ENCODE peak calls at places on chromosomes 16 and 17, in six cellular contexts. A is OCI-LY7, E is pancreas, Q is adrenal gland, T is HCT116, O is prostate gland. S is an unnamed sample.

GRCh38 chr17:13030459-13031305 is 12.9 kb upstream of the ELAC2 start:
- DNase-seq in A (peak; percentile 62), E (no peak), Q (no peak), T (no peak), O (no peak), S (no peak)

GRCh38 chr17:68780561-68780960 is 174.6 kb downstream of the ABCA8 start:
- DNase-seq in A (no peak), E (no peak), Q (no peak), T (no peak), O (no peak), S (no peak)

GRCh38 chr16:58225965-58226602 is 28.2 kb upstream of the CSNK2A2 start:
- DNase-seq in A (no peak), E (no peak), Q (no peak), T (no peak), O (no peak), S (no peak)

GRCh38 chr16:87043273-87044030 is 273.7 kb downstream of the C16orf95 start:
- DNase-seq in A (no peak), E (peak; percentile 31), Q (peak; percentile 21), T (no peak), O (no peak), S (no peak)

GRCh38 chr16:88317619-88317977 is 65.2 kb upstream of the ZNF469 start:
- DNase-seq in A (no peak), E (no peak), Q (no peak), T (no peak), O (no peak), S (no peak)

GRCh38 chr16:3835089-3835602 is 45.4 kb downstream of the CREBBP start:
- DNase-seq in A (no peak), E (no peak), Q (no peak), T (no peak), O (no peak), S (no peak)

GRCh38 chr17:42246515-42246914 is 29.7 kb downstream of the STAT5B start:
- DNase-seq in A (no peak), E (peak; percentile 42), Q (peak; percentile 69), T (no peak), O (no peak), S (no peak)

GRCh38 chr17:27811961-27812360 is 11.6 kb upstream of the NOS2 start:
- DNase-seq in A (no peak), E (no peak), Q (no peak), T (no peak), O (peak; percentile 20), S (no peak)

GRCh38 chr16:7026639-7027038 is 306.0 kb upstream of the RBFOX1 start:
- DNase-seq in A (no peak), E (no peak), Q (no peak), T (no peak), O (no peak), S (no peak)

GRCh38 chr17:69418535-69418934 is 4.0 kb downstream of the MAP2K6 start:
- DNase-seq in A (no peak), E (no peak), Q (no peak), T (no peak), O (no peak), S (no peak)

GRCh38 chr16:79185681-79186080 is 414.9 kb downstream of the MAF start:
- DNase-seq in A (no peak), E (no peak), Q (no peak), T (no peak), O (no peak), S (no peak)

DNA sequence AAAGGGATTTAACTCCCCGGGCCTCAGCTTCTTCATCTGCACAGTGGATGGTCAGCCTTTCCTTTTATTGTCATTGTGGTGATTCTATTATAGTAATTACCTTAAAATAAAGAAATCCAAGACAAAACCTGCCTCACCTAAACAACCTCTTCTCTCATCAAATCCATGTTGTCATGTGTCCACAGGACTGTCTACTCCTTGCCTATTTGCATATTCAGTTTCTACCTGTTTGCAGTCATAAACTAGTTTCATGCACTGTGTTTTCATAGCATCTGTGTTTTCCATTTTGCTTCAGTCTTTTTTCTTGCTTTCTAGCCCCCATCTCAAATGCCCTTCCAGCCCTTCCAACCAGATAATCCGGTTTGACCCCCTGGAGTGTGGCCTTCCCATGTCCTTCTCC is 44.3 kb upstream of the CPNE2 start:
- DNase-seq in A (no peak), E (no peak), Q (no peak), T (no peak), O (no peak), S (no peak)
- H3K36me3 ChIP-seq in A (peaks cover 97% of the 10 kb centered on the region), E (no peaks in the 10 kb centered on the region), Q (peaks cover 5% of the 10 kb centered on the region), T (no peaks in the 10 kb centered on the region), O (no peaks in the 10 kb centered on the region), S (no peaks in the 10 kb centered on the region)

DNA sequence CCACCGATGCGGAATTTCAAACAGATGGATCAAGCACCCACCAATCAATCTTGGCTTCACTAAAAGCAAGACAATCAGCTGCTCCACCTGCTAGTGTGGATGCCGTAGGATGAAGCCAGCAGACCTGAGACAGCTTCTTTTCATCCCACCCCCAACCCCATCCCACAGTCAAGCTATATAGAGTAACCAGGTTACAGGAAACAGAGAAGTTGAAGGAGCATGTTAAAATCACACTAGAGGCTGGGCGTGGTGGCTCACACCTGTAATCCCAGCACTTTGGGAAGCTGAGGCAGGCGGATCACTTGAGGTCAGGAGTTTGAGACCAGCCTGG is 37.7 kb downstream of the CMTM4 start:
- DNase-seq in A (no peak), E (no peak), Q (no peak), T (no peak), O (no peak), S (no peak)
- TF ChIP-seq CTCF in A (no peak), E (no peak), Q (no peak), T (no peak), O (no peak), S (no peak)

GRCh38 chr17:45311406-45311761 is 5.4 kb downstream of the MAP3K14 start:
- DNase-seq in A (no peak), E (no peak), Q (no peak), T (no peak), O (no peak), S (peak; percentile 57)
- H3K4me3 ChIP-seq in A (peak overlapping the region; percentile 84), E (peak overlapping the region; percentile 32), Q (no peak overlapping the region), T (no peak overlapping the region), O (no peak overlapping the region), S (peak overlapping the region; percentile 40)

GRCh38 chr17:35254107-35254802 is 11.4 kb downstream of the SLFN5 start:
- DNase-seq in A (no peak), E (peak; percentile 80), Q (peak; percentile 91), T (peak; percentile 42), O (peak; percentile 89), S (peak; percentile 82)
- H3K36me3 ChIP-seq in A (no peaks in the 10 kb centered on the region), E (no peaks in the 10 kb centered on the region), Q (peaks cover 2% of the 10 kb centered on the region), T (no peaks in the 10 kb centered on the region), O (no peaks in the 10 kb centered on the region), S (no peaks in the 10 kb centered on the region)

GRCh38 chr16:23561586-23561985 is 4.1 kb downstream of the UBFD1 start:
- DNase-seq in A (no peak), E (no peak), Q (no peak), T (no peak), O (no peak), S (no peak)
- TF ChIP-seq CTCF in A (peak; percentile 56), E (no peak), Q (no peak), T (no peak), O (no peak), S (no peak)

DNA sequence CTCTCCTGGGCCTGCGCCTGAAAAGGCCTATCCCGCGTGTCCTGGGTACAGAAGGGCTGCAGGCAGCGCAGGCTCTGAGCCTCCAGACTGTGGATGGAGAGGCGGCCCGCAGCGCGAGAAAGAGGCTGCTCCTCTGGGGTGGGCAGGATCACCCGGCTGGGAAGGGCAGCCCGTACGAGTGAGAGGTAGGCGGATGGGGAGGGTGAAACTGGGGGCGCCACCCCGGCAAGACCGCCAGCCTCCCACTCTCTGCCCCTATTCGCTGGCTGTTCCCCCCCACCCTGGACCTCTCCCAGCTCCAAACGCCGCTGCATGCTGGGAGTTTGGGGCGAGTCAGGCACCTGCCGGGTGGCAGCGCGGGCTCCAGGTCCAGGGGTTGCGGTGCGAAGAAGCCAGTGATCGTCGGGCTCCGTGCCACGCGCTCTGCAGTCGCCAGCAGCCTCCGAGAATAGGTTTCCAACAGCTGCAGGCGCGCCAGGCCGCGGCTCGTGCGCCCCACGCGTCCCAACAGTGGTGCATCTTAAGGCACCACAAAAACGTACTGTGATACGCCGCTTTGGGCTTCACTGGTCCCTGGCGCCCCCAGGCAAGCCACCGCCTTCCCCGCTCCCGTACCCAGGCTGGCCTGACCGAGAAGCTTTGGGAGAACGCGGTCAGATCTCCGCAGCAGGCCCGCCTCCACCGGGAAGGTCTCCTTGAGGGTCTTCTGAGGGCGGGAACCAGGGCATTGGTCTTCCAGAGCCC is 1.1 kb downstream of the NOXO1 start:
- DNase-seq in A (no peak), E (no peak), Q (no peak), T (no peak), O (no peak), S (peak; percentile 64)
- H3K4me3 ChIP-seq in A (no peak overlapping the region), E (peak overlapping the region; percentile 41), Q (no peak overlapping the region), T (peak overlapping the region; percentile 65), O (no peak overlapping the region), S (no peak overlapping the region)

GRCh38 chr17:75024686-75025397 is 12.4 kb downstream of the MRPL58 start:
- DNase-seq in A (no peak), E (no peak), Q (no peak), T (no peak), O (no peak), S (no peak)

GRCh38 chr17:75020331-75021110 is 8.1 kb downstream of the MRPL58 start:
- DNase-seq in A (no peak), E (no peak), Q (no peak), T (no peak), O (peak; percentile 54), S (no peak)

GRCh38 chr17:75019710-75020109 is 7.2 kb downstream of the MRPL58 start:
- DNase-seq in A (no peak), E (no peak), Q (no peak), T (no peak), O (no peak), S (no peak)

GRCh38 chr17:75019146-75019545 is 6.7 kb downstream of the MRPL58 start:
- DNase-seq in A (no peak), E (no peak), Q (no peak), T (no peak), O (no peak), S (no peak)
- H3K36me3 ChIP-seq in A (peaks cover 75% of the 10 kb centered on the region), E (peaks cover 18% of the 10 kb centered on the region), Q (peaks cover 28% of the 10 kb centered on the region), T (peaks cover 11% of the 10 kb centered on the region), O (no peaks in the 10 kb centered on the region), S (peaks cover 47% of the 10 kb centered on the region)

S was measured in gastrocnemius medialis.